ENCODE peak calls at places on chromosomes 3 and 15, in five cellular contexts. One of them, this sample, is unnamed.

GRCh38 chr15:69126054-69126469 is 34.4 kb upstream of the GLCE start:
- DNase-seq in spleen: no peak
- DNase-seq in testis: no peak
- DNase-seq in HCT116: no peak
- DNase-seq in IMR-90: peak; percentile 76
- DNase-seq in this sample: no peak

GRCh38 chr3:126551066-126551838 is 7.5 kb downstream of the C3orf22 start:
- DNase-seq in IMR-90: no peak
- DNase-seq in testis: no peak
- DNase-seq in HCT116: no peak
- DNase-seq in spleen: peak; percentile 62
- DNase-seq in this sample: no peak

GRCh38 chr15:74958908-74959642 is 2.5 kb upstream of the RPP25 start:
- DNase-seq in testis: peak; percentile 19
- DNase-seq in spleen: no peak
- DNase-seq in IMR-90: no peak
- DNase-seq in HCT116: no peak
- DNase-seq in this sample: no peak

GRCh38 chr3:155753038-155753647 is 8.3 kb upstream of the PLCH1 start:
- DNase-seq in HCT116: no peak
- DNase-seq in IMR-90: peak; percentile 39
- DNase-seq in testis: no peak
- DNase-seq in spleen: no peak
- DNase-seq in this sample: no peak

GRCh38 chr15:92932946-92933649 is 33.0 kb downstream of the CHD2 start:
- DNase-seq in testis: no peak
- DNase-seq in IMR-90: no peak
- DNase-seq in spleen: no peak
- DNase-seq in HCT116: no peak
- DNase-seq in this sample: no peak

GRCh38 chr3:112582242-112582874 is 20.5 kb downstream of the SLC35A5 start:
- DNase-seq in HCT116: peak; percentile 34
- DNase-seq in IMR-90: peak; percentile 80
- DNase-seq in spleen: no peak
- DNase-seq in testis: no peak
- DNase-seq in this sample: no peak

GRCh38 chr3:169564883-169565282 is 98.6 kb downstream of the MECOM start:
- DNase-seq in HCT116: no peak
- DNase-seq in spleen: no peak
- DNase-seq in testis: no peak
- DNase-seq in IMR-90: no peak
- DNase-seq in this sample: no peak

GRCh38 chr3:187122261-187122660 is 17.0 kb downstream of the RPL39L start:
- DNase-seq in spleen: no peak
- DNase-seq in IMR-90: peak; percentile 31
- DNase-seq in testis: no peak
- DNase-seq in HCT116: no peak
- DNase-seq in this sample: no peak

GRCh38 chr15:63075072-63075995 is 32.8 kb downstream of the TPM1 start:
- DNase-seq in testis: no peak
- DNase-seq in IMR-90: peak; percentile 46
- DNase-seq in spleen: no peak
- DNase-seq in HCT116: no peak
- DNase-seq in this sample: no peak

GRCh38 chr3:107216711-107217110 is 160.5 kb upstream of the CCDC54 start:
- DNase-seq in IMR-90: peak; percentile 91
- DNase-seq in testis: peak; percentile 48
- DNase-seq in spleen: no peak
- DNase-seq in HCT116: no peak
- DNase-seq in this sample: peak; percentile 56

GRCh38 chr3:151107701-151108100 is 22.2 kb downstream of the MED12L start:
- DNase-seq in HCT116: no peak
- DNase-seq in spleen: no peak
- DNase-seq in IMR-90: no peak
- DNase-seq in testis: no peak
- DNase-seq in this sample: no peak

GRCh38 chr15:100968043-100968966 is 49.1 kb downstream of the LRRK1 start:
- DNase-seq in testis: no peak
- DNase-seq in HCT116: no peak
- DNase-seq in spleen: no peak
- DNase-seq in IMR-90: peak; percentile 81
- DNase-seq in this sample: no peak

GRCh38 chr15:31346367-31347066 is 19.9 kb downstream of the KLF13 start:
- DNase-seq in testis: no peak
- DNase-seq in IMR-90: no peak
- DNase-seq in HCT116: no peak
- DNase-seq in spleen: peak; percentile 82
- DNase-seq in this sample: no peak

GRCh38 chr3:56423537-56424209 is 44.6 kb downstream of the ERC2 start:
- DNase-seq in testis: no peak
- DNase-seq in HCT116: no peak
- DNase-seq in spleen: no peak
- DNase-seq in IMR-90: no peak
- DNase-seq in this sample: no peak

GRCh38 chr3:38257583-38257982 is 8.0 kb upstream of the SLC22A13 start:
- DNase-seq in spleen: no peak
- DNase-seq in testis: no peak
- DNase-seq in IMR-90: peak; percentile 5
- DNase-seq in HCT116: no peak
- DNase-seq in this sample: no peak

GRCh38 chr3:38251197-38251596 is 14.4 kb upstream of the SLC22A13 start:
- DNase-seq in HCT116: no peak
- DNase-seq in testis: no peak
- DNase-seq in IMR-90: no peak
- DNase-seq in spleen: no peak
- DNase-seq in this sample: no peak

GRCh38 chr3:38253704-38254103 is 11.9 kb upstream of the SLC22A13 start:
- DNase-seq in IMR-90: no peak
- DNase-seq in testis: no peak
- DNase-seq in HCT116: no peak
- DNase-seq in spleen: no peak
- DNase-seq in this sample: no peak

GRCh38 chr3:38255627-38256026 is 10.0 kb upstream of the SLC22A13 start:
- DNase-seq in IMR-90: no peak
- DNase-seq in spleen: no peak
- DNase-seq in testis: no peak
- DNase-seq in HCT116: no peak
- DNase-seq in this sample: no peak

DNA sequence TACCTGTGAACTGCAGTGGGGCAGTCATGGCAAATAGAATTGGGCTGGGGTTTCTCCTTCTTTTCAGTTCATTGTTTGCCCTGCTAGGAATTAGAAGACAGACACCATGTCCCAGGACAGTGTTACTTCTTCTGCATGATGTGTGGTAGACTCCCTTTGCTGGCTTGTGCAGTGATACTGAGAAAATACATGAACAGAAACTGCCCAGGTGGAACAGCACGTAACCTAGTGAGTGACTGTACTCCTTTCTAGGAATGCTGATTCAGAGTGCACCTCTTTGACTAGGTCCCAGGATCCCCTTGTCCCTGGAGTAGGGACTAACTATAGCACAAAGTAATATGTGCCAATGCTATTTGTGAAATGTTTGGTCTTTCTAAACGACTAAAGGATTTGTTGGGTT is 10.7 kb upstream of the SLC22A13 start:
- DNase-seq in HCT116: no peak
- DNase-seq in IMR-90: no peak
- DNase-seq in spleen: no peak
- DNase-seq in testis: no peak
- DNase-seq in this sample: no peak
- TF ChIP-seq POLR2A in HCT116: no peak
- TF ChIP-seq POLR2A in IMR-90: no peak
- TF ChIP-seq POLR2A in spleen: no peak
- TF ChIP-seq POLR2A in testis: no peak
- TF ChIP-seq POLR2A in this sample: no peak

DNA sequence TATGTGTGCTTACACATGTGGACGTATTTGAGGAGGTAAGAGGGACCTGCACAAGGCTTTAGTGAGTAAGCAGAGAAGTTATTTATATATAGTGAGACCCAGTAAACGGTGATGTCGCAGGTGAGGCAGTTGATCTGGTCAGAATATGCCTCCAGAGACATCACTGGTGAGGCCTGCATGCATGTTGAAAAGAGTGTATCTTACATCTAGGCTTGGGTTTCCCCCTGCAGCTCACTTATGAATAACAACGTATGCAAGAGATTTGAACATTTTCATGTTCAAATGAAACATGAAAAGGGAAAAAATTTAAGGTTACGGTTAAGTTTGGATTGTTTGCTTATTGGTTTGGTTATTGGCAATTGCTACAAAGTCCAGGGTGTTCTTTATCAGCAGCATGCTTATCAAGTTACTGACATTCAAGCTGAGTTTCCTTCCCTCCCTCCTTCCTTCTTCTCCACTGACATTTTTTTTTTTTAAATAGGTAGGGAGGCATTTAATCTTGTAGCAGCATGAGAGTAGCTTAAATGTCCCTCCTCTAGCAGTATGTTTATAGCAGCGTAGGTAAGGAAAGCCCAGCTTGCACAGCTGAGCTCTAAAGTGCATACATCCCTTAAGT is 123.2 kb downstream of the IGF1R start:
- DNase-seq in IMR-90: peak; percentile 39
- DNase-seq in HCT116: no peak
- DNase-seq in testis: no peak
- DNase-seq in spleen: no peak
- DNase-seq in this sample: no peak
- H3K27ac ChIP-seq in IMR-90: no peak overlapping the region
- H3K27ac ChIP-seq in HCT116: no peak overlapping the region
- H3K27ac ChIP-seq in testis: peak overlapping the region; percentile 24
- H3K27ac ChIP-seq in spleen: no peak overlapping the region
- H3K27ac ChIP-seq in this sample: no peak overlapping the region

GRCh38 chr15:59994855-59995557 is 9.1 kb upstream of the FOXB1 start:
- DNase-seq in spleen: no peak
- DNase-seq in IMR-90: no peak
- DNase-seq in HCT116: no peak
- DNase-seq in testis: no peak
- DNase-seq in this sample: no peak

GRCh38 chr15:59995568-59996349 is 8.4 kb upstream of the FOXB1 start:
- DNase-seq in testis: no peak
- DNase-seq in spleen: no peak
- DNase-seq in HCT116: no peak
- DNase-seq in IMR-90: no peak
- DNase-seq in this sample: no peak

GRCh38 chr15:59993041-59993750 is 10.9 kb upstream of the FOXB1 start:
- DNase-seq in spleen: no peak
- DNase-seq in testis: no peak
- DNase-seq in HCT116: no peak
- DNase-seq in IMR-90: no peak
- DNase-seq in this sample: no peak

GRCh38 chr15:59991919-59992318 is 12.2 kb upstream of the FOXB1 start:
- DNase-seq in IMR-90: no peak
- DNase-seq in HCT116: no peak
- DNase-seq in spleen: no peak
- DNase-seq in testis: no peak
- DNase-seq in this sample: no peak

DNA sequence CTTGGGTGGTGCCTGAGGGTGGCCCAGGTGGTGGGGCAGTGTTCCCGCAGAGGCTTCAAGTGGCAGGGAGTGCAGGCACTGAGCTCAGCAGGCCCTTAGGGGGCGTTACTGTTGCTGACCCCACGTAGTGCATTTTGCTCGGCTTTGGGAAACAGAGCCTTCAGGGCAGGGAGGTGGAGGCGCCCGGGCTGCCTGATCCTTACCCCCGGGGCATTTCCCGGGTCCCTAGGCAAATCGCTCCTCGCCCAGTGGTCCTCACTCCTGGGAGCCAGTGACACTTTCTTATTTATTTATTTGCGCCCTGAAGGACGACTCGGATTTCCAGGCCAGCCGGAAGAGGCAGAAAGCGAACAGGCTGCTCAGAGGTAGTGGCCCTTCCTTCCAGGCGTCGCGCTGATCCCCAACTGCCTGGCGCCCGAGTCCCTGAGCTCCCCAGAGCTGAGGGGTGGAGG is 10.1 kb upstream of the FOXB1 start:
- DNase-seq in spleen: no peak
- DNase-seq in HCT116: no peak
- DNase-seq in IMR-90: no peak
- DNase-seq in testis: no peak
- DNase-seq in this sample: no peak
- TF ChIP-seq CTCF in spleen: no peak
- TF ChIP-seq CTCF in HCT116: no peak
- TF ChIP-seq CTCF in IMR-90: no peak
- TF ChIP-seq CTCF in testis: no peak
- TF ChIP-seq CTCF in this sample: no peak

GRCh38 chr15:67254238-67255175 is at the start of the genes AAGAB and IQCH:
- DNase-seq in spleen: peak; percentile 100
- DNase-seq in IMR-90: peak; percentile 98
- DNase-seq in HCT116: peak; percentile 93
- DNase-seq in testis: peak; percentile 96
- DNase-seq in this sample: peak; percentile 98
- TF ChIP-seq POLR2A in spleen: no peak
- TF ChIP-seq POLR2A in IMR-90: peak; percentile 93
- TF ChIP-seq POLR2A in HCT116: peak; percentile 43
- TF ChIP-seq POLR2A in testis: no peak
- TF ChIP-seq POLR2A in this sample: peak; percentile 44

This sample was measured in ovary.